ENCODE peak calls at places on chromosomes 3 and 15, in ten cellular contexts. I is IMR-90; R is NCI-H2029; J is NCI-H510A; X is Caki2; A is GM04504; P is endothelial cell; B is NCI-H1105; G is HCEC 1CT; U is activated T-helper 1 cell treated with anti-CD3 and anti-CD28 coated beads, Interleukin-12 subunit alpha, Interleukin-12 subunit beta, Interleukin-2, Interleukin-4 antibody, amounts not matched to agents 30 ng/mL and 10 ng/mL and 1 ng/mL, durations not matched to agents 14 hours and 24 hours and 36 hours. S is an unnamed sample.

GRCh38 chr3:52522651-52523251 is 10.9 kb downstream of the NT5DC2 start:
- DNase-seq in B (no peak), I (no peak), J (no peak), A (no peak), R (no peak), P (no peak), X (no peak), G (no peak), U (no peak), S (no peak)

GRCh38 chr3:74883690-74884089 is 269.2 kb upstream of the CNTN3 start:
- DNase-seq in X (no peak), A (peak; percentile 14), P (peak; percentile 14), G (no peak), I (peak; percentile 5), R (no peak), B (no peak), U (no peak), J (no peak), S (no peak)

GRCh38 chr3:175224051-175224450 is 364.9 kb downstream of the NAALADL2 start:
- DNase-seq in A (no peak), J (no peak), X (no peak), I (no peak), R (peak; percentile 56), G (no peak), P (no peak), U (no peak), B (peak; percentile 69), S (no peak)

GRCh38 chr3:160486459-160486869 is 36.9 kb upstream of the TRIM59 start:
- DNase-seq in B (peak; percentile 19), X (peak; percentile 17), I (peak; percentile 71), U (no peak), R (peak; percentile 8), P (no peak), J (peak; percentile 12), A (peak; percentile 20), G (peak; percentile 61), S (peak; percentile 85)

GRCh38 chr15:26888761-26889160 is 21.9 kb downstream of the GABRA5 start:
- DNase-seq in A (no peak), R (no peak), X (no peak), G (no peak), J (no peak), B (no peak), U (no peak), I (no peak), P (no peak), S (no peak)

GRCh38 chr3:147409143-147410121 is at the start of gene ZIC1:
- DNase-seq in B (no peak), R (no peak), A (peak; percentile 78), I (no peak), J (peak; percentile 74), X (no peak), U (no peak), G (no peak), P (no peak), S (no peak)

GRCh38 chr15:67149068-67149841 is 83.9 kb downstream of the SMAD3 start:
- DNase-seq in B (no peak), J (no peak), R (no peak), A (no peak), U (no peak), G (no peak), X (no peak), P (no peak), I (no peak), S (no peak)

GRCh38 chr3:53219897-53220483 is 35.8 kb downstream of the TKT start:
- DNase-seq in G (peak; percentile 58), R (peak; percentile 52), X (peak; percentile 71), A (peak; percentile 61), P (peak; percentile 96), B (peak; percentile 2), I (peak; percentile 72), J (peak; percentile 12), U (peak; percentile 75), S (peak; percentile 92)

GRCh38 chr3:195169011-195169410 is 101.9 kb downstream of the XXYLT1 start:
- DNase-seq in A (no peak), J (no peak), I (no peak), R (no peak), G (no peak), P (no peak), B (no peak), X (no peak), U (no peak), S (no peak)

GRCh38 chr15:48802867-48803266 is 8.0 kb downstream of the CEP152 start:
- DNase-seq in I (peak; percentile 97), J (no peak), G (peak; percentile 89), B (no peak), X (peak; percentile 62), R (no peak), U (no peak), P (no peak), A (peak; percentile 67), S (peak; percentile 80)

GRCh38 chr15:40340038-40340739 is 550 bp downstream of the CCDC9B start:
- DNase-seq in U (no peak), R (no peak), J (no peak), G (peak; percentile 33), B (no peak), I (peak; percentile 73), P (no peak), A (peak; percentile 82), X (peak; percentile 53), S (peak; percentile 80)

S was measured in adipocyte.